ENCODE peak calls at places on chromosomes 1 and 21, in eight cellular contexts. K is OCI-LY7, N is hepatocyte, Z is GM23338, Y is PC-3, F is HCT116, E is MM.1S, X is SK-N-SH. A is an unnamed sample.

GRCh38 chr1:242055921-242056320 is 57.0 kb upstream of the MAP1LC3C start:
- DNase-seq in X (no peak), Y (peak), K (no peak), F (no peak), Z (no peak), N (no peak), E (no peak), A (peak)

GRCh38 chr1:31830065-31830464 is 14.2 kb upstream of the SPOCD1 start:
- DNase-seq in E (no peak), Z (no peak), K (no peak), F (no peak), X (no peak), N (no peak), Y (no peak), A (no peak)

GRCh38 chr1:245283001-245283400 is 128.2 kb downstream of the KIF26B start:
- DNase-seq in K (no peak), Y (no peak), F (no peak), N (no peak), E (no peak), Z (no peak), X (no peak), A (no peak)

GRCh38 chr1:8423702-8424538 is 106.0 kb downstream of the SLC45A1 start:
- DNase-seq in Y (peak), N (peak), Z (peak), K (peak), E (no peak), X (peak), F (peak), A (peak)

GRCh38 chr1:53619811-53620619 is 118.9 kb downstream of the GLIS1 start:
- DNase-seq in N (no peak), Z (no peak), Y (peak), X (no peak), K (no peak), E (no peak), F (no peak), A (peak)

GRCh38 chr1:198443374-198444233 is 96.9 kb downstream of the ATP6V1G3 start:
- DNase-seq in X (no peak), K (no peak), Y (peak), E (no peak), F (peak), N (peak), Z (no peak), A (peak)

GRCh38 chr1:6052543-6053205 is 7.0 kb downstream of the KCNAB2 start:
- DNase-seq in E (peak), F (no peak), Z (peak), K (peak), Y (peak), X (peak), N (peak), A (peak)

GRCh38 chr1:154586231-154586630 is 18.7 kb downstream of the CHRNB2 start:
- DNase-seq in N (no peak), Z (no peak), X (no peak), Y (no peak), F (no peak), E (no peak), K (no peak), A (no peak)

GRCh38 chr1:1291611-1292441 is 11.6 kb downstream of the SCNN1D start:
- DNase-seq in K (peak), N (peak), E (peak), F (no peak), X (peak), Y (peak), Z (peak), A (peak)

GRCh38 chr1:33985656-33986055 is 121.8 kb downstream of the HMGB4 start:
- DNase-seq in E (no peak), X (no peak), Y (no peak), Z (no peak), N (peak), K (no peak), F (no peak), A (peak)

GRCh38 chr1:23556661-23557470 is 2.4 kb downstream of the ID3 start:
- DNase-seq in E (no peak), F (peak), N (no peak), K (peak), X (no peak), Y (no peak), Z (peak), A (peak)

GRCh38 chr1:30637183-30637969 is 86.0 kb downstream of the MATN1 start:
- DNase-seq in E (no peak), Z (no peak), Y (no peak), N (no peak), K (no peak), X (no peak), F (no peak), A (no peak)

GRCh38 chr1:147627435-147628110 is 42.8 kb downstream of the ACP6 start:
- DNase-seq in Z (peak), N (peak), K (peak), F (peak), X (peak), Y (peak), E (peak), A (peak)

GRCh38 chr1:50978144-50978851 is 8.3 kb downstream of the CDKN2C start:
- DNase-seq in E (peak), Y (peak), N (peak), Z (peak), F (no peak), X (peak), K (peak), A (peak)

GRCh38 chr1:51341876-51342496 is 11.6 kb upstream of the TTC39A start:
- DNase-seq in K (peak), X (no peak), E (no peak), Y (no peak), N (no peak), Z (no peak), F (no peak), A (no peak)

GRCh38 chr21:35150562-35151226 is 101.6 kb upstream of the RUNX1 start:
- DNase-seq in N (no peak), Y (peak), F (no peak), Z (no peak), X (no peak), E (no peak), K (no peak), A (peak)

GRCh38 chr1:153770812-153771211 is 4.4 kb upstream of the SLC27A3 start:
- DNase-seq in N (no peak), F (no peak), Z (no peak), E (no peak), X (no peak), K (peak), Y (no peak), A (no peak)

GRCh38 chr1:224635356-224635755 is 19.2 kb downstream of the CNIH3 start:
- DNase-seq in X (no peak), E (no peak), F (no peak), N (peak), K (no peak), Y (peak), Z (no peak), A (peak)

GRCh38 chr21:38712076-38712475 is 93.7 kb upstream of the ETS2 start:
- DNase-seq in N (peak), Z (peak), X (peak), Y (peak), F (peak), E (no peak), K (peak), A (peak)

GRCh38 chr1:113459279-113459678 is 69.0 kb downstream of the MAGI3 start:
- DNase-seq in X (no peak), E (no peak), F (no peak), Y (no peak), Z (no peak), K (no peak), N (no peak), A (peak)

GRCh38 chr21:41952568-41953248 is 1.1 kb downstream of the C2CD2 start:
- DNase-seq in E (no peak), N (no peak), Z (peak), K (no peak), X (no peak), Y (peak), F (no peak), A (no peak)

GRCh38 chr1:35564037-35564883 is 6.7 kb downstream of the NCDN start:
- DNase-seq in Y (peak), N (peak), E (peak), Z (peak), X (peak), K (peak), F (peak), A (peak)

GRCh38 chr21:31354604-31355443 is 10.8 kb upstream of the TIAM1 start:
- DNase-seq in E (no peak), F (peak), K (no peak), Y (peak), N (no peak), Z (peak), X (no peak), A (peak)

GRCh38 chr1:219143735-219144134 is 29.9 kb upstream of the LYPLAL1 start:
- DNase-seq in K (no peak), F (no peak), X (no peak), E (no peak), N (no peak), Y (peak), Z (no peak), A (peak)

GRCh38 chr1:26188477-26188876 is 1.9 kb upstream of the CATSPER4 start:
- DNase-seq in Z (no peak), F (no peak), E (no peak), X (no peak), N (no peak), Y (no peak), K (no peak), A (no peak)

GRCh38 chr1:87720561-87720960 is 391.9 kb downstream of the LMO4 start:
- DNase-seq in F (no peak), Y (no peak), N (no peak), Z (no peak), E (no peak), K (no peak), X (no peak), A (no peak)

GRCh38 chr1:113536182-113536780 is 146.0 kb downstream of the MAGI3 start:
- DNase-seq in F (no peak), Z (no peak), Y (peak), X (no peak), K (no peak), E (no peak), N (no peak), A (peak)

DNA sequence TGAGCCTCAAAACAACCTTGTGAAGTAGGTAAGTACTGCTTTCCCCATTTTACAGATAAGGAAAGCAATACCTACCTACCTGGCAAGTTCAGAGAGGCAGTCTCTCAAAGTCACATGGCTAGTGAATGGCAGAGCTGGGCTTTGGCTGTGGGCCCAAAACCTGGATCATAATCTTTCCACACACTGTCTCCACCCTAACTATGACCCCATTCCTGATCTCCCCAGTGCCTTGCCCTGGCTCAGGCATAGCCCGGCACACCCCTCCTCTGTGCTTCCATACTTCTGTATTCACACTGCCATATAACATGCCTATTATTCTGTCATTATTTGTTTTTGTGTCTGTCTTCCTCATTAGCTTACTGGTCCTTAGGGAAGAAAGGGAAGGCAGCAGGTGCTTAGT is 15.9 kb downstream of the GNG12 start:
- DNase-seq in E (no peak), N (peak), Y (no peak), K (no peak), F (no peak), Z (no peak), X (no peak), A (no peak)
- TF ChIP-seq EZH2phosphoT487 in E (no peak), N (no peak), Y (no peak), K (no peak), F (no peak), Z (no peak), X (no peak), A (no peak)

GRCh38 chr1:52420713-52421112 is 16.3 kb downstream of the PRPF38A start:
- DNase-seq in K (no peak), Y (no peak), E (no peak), N (no peak), X (no peak), Z (no peak), F (no peak), A (no peak)

GRCh38 chr1:52413410-52414104 is 9.2 kb downstream of the PRPF38A start:
- DNase-seq in Z (no peak), K (no peak), F (no peak), E (no peak), X (no peak), N (no peak), Y (no peak), A (peak)

GRCh38 chr1:52414942-52415341 is 10.5 kb downstream of the PRPF38A start:
- DNase-seq in Y (no peak), E (no peak), Z (no peak), X (no peak), F (no peak), K (no peak), N (no peak), A (no peak)

DNA sequence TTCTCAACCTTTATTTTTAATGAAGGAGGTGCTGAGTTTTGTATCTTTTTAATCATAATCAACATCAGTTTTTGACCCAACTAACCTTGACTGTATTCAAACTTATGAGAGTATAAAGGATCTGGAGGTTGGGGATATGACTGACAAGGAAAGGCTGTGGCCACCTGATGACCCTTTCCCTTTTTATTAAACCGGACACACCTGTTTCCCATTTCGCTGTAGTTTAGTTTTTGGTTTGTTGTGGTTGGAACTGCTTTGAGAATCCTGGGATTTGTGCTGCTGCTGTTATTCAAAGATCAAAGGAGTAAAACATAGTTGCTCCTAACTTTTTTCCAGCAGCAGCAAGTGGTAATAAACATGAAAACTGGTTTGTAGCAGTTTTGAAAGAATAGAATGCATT is 12.4 kb downstream of the PRPF38A start:
- DNase-seq in Z (no peak), E (no peak), Y (no peak), N (no peak), X (no peak), K (no peak), F (no peak), A (no peak)
- TF ChIP-seq EZH2phosphoT487 in Z (no peak), E (no peak), Y (no peak), N (no peak), X (no peak), K (no peak), F (no peak), A (no peak)

DNA sequence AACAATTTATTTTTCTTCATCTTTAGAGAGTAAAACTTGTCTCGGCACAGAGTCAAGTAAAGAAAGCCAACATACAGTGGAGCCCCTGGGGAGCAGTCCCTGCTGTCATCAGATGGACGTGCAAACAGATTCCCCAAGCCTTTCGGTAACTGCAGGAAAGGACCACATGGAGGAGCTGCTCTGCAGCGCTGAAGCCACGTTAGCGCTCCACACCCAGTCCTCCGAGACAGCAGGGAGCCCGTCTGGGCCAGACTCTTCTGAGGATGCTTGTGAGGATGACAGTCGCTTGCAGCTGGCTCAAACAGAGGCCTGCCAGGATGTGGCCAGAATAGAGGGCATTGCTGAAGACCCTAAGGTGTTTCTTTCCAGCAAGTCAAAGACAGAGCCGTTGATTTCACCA is 77.1 kb upstream of the SCCPDH start:
- DNase-seq in N (peak), F (no peak), X (peak), K (no peak), E (no peak), Z (peak), Y (no peak), A (peak)
- TF ChIP-seq EZH2phosphoT487 in N (no peak), F (no peak), X (no peak), K (no peak), E (no peak), Z (no peak), Y (no peak), A (no peak)

GRCh38 chr1:206897175-206897574 is at the start of gene IL24:
- DNase-seq in X (no peak), E (no peak), Z (no peak), K (no peak), F (no peak), N (no peak), Y (no peak), A (peak)
- TF ChIP-seq EZH2phosphoT487 in X (no peak), E (no peak), Z (no peak), K (no peak), F (no peak), N (no peak), Y (no peak), A (no peak)

GRCh38 chr21:44477712-44478111 is 22.4 kb downstream of the LRRC3 start:
- DNase-seq in X (no peak), K (no peak), N (no peak), E (no peak), F (no peak), Z (no peak), Y (no peak), A (no peak)
- TF ChIP-seq EZH2phosphoT487 in X (no peak), K (no peak), N (no peak), E (no peak), F (no peak), Z (no peak), Y (no peak), A (no peak)

GRCh38 chr1:18951416-18951815 is 5.1 kb downstream of the IFFO2 start:
- DNase-seq in K (peak), E (no peak), X (no peak), F (no peak), N (no peak), Y (no peak), Z (no peak), A (no peak)
- TF ChIP-seq EZH2phosphoT487 in K (no peak), E (no peak), X (no peak), F (no peak), N (no peak), Y (no peak), Z (no peak), A (no peak)

GRCh38 chr1:164673584-164674214 is 114.7 kb downstream of the PBX1 start:
- DNase-seq in Z (peak), E (no peak), F (no peak), N (no peak), Y (peak), K (peak), X (peak), A (peak)
- TF ChIP-seq EZH2phosphoT487 in Z (no peak), E (no peak), F (no peak), N (no peak), Y (no peak), K (no peak), X (no peak), A (no peak)

GRCh38 chr1:78673120-78673519 is 23.5 kb downstream of the IFI44 start:
- DNase-seq in F (no peak), E (no peak), K (no peak), N (peak), Z (peak), Y (no peak), X (no peak), A (no peak)
- TF ChIP-seq EZH2phosphoT487 in F (no peak), E (no peak), K (no peak), N (no peak), Z (no peak), Y (no peak), X (no peak), A (no peak)

GRCh38 chr1:90155721-90156487 is 161.0 kb downstream of the ZNF326 start:
- DNase-seq in X (no peak), F (no peak), N (no peak), K (no peak), Z (no peak), Y (no peak), E (peak), A (no peak)

GRCh38 chr1:90149101-90149500 is 154.2 kb downstream of the ZNF326 start:
- DNase-seq in N (no peak), K (no peak), Z (peak), F (no peak), Y (no peak), X (no peak), E (no peak), A (no peak)

DNA sequence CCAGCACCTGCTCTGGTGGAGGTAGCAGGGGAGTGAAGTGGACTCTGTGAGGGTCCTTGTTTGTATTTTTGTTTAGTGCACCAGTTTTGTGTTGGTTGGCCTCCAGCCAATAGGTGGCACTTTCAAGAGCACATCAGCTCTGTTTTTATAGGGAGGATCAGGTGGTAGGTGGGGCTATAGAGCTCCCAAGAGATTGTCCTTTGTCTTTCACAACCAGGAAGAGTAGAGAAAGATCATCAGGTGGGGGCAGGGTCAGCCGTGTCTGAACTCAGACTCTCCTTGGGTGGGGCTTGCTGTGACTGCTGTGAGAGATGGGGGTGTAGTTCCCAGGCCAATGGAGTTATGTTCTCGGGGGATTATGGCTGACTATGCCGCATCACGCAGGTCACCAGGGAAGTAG is 159.8 kb downstream of the ZNF326 start:
- DNase-seq in Z (no peak), F (no peak), E (no peak), Y (no peak), K (no peak), N (no peak), X (no peak), A (no peak)
- TF ChIP-seq EZH2phosphoT487 in Z (no peak), F (no peak), E (no peak), Y (no peak), K (no peak), N (no peak), X (no peak), A (no peak)

DNA sequence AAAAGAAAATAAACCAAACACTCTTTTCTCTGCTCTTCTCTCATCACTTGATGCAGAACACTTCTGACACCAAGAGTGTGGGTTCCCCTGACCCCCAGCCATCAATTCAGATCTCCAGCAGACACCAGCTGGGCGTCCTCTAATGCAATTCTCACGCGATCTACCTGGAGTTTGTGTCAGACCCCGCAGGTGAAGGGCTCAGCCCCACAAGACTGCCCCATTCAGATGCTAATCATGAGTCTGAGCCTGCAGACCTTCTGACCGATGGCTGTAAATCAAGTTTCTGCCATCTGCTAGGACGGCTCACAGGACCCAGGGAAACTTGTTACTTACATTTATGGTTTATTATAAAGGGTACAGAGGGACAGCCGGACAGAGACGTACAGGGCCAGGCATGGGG is 133.7 kb upstream of the C1orf174 start:
- DNase-seq in Z (no peak), Y (no peak), F (no peak), N (no peak), E (no peak), K (no peak), X (no peak), A (no peak)
- TF ChIP-seq EZH2phosphoT487 in Z (no peak), Y (no peak), F (no peak), N (no peak), E (no peak), K (no peak), X (no peak), A (no peak)